ENCODE peak calls at places on chromosomes 4 and X, in ten cellular contexts. W, F, N, A, H, L, I, K, Q and B are unnamed samples.

GRCh38 chr4:88211473-88212252 is 53.2 kb upstream of the ABCG2 start:
- DNase-seq in W (peak), F (peak), N (peak), A (peak), H (peak), L (peak), I (peak), K (peak), Q (peak), B (no peak)

GRCh38 chr4:67051000-67051789 is 494.1 kb downstream of the CENPC start:
- DNase-seq in W (peak), F (no peak), N (no peak), A (no peak), H (no peak), L (no peak), I (no peak), K (no peak), Q (peak), B (no peak)

GRCh38 chr4:5712931-5713330 is 1.9 kb downstream of the EVC start:
- DNase-seq in W (no peak), F (no peak), N (no peak), A (peak), H (no peak), L (no peak), I (no peak), K (no peak), Q (no peak), B (no peak)

GRCh38 chrX:2417205-2417604 is 83.6 kb downstream of the DHRSX start:
- DNase-seq in W (no peak), F (no peak), N (no peak), A (no peak), H (no peak), L (no peak), I (no peak), K (no peak), Q (no peak), B (no peak)

GRCh38 chrX:151680805-151681204 is 14.5 kb upstream of the PRRG3 start:
- DNase-seq in W (peak), F (peak), N (peak), A (peak), H (peak), L (peak), I (peak), K (peak), Q (peak), B (peak)

GRCh38 chr4:40301592-40301991 is 33.5 kb upstream of the CHRNA9 start:
- DNase-seq in W (no peak), F (no peak), N (no peak), A (no peak), H (no peak), L (no peak), I (no peak), K (no peak), Q (no peak), B (no peak)

GRCh38 chrX:10660171-10660570 is 39.8 kb upstream of the MID1 start:
- DNase-seq in W (no peak), F (no peak), N (no peak), A (no peak), H (peak), L (no peak), I (no peak), K (no peak), Q (peak), B (no peak)

GRCh38 chr4:43089730-43090129 is 197.2 kb downstream of the GRXCR1 start:
- DNase-seq in W (peak), F (no peak), N (no peak), A (peak), H (no peak), L (peak), I (no peak), K (no peak), Q (no peak), B (no peak)

GRCh38 chrX:68490644-68491043 is 8.2 kb upstream of the YIPF6 start:
- DNase-seq in W (peak), F (peak), N (peak), A (peak), H (peak), L (peak), I (peak), K (no peak), Q (peak), B (no peak)

GRCh38 chr4:78379991-78380739 is 171.4 kb upstream of the ANXA3 start:
- DNase-seq in W (peak), F (no peak), N (no peak), A (peak), H (no peak), L (peak), I (peak), K (peak), Q (no peak), B (no peak)

GRCh38 chrX:86171366-86171765 is 23.1 kb downstream of the DACH2 start:
- DNase-seq in W (peak), F (peak), N (no peak), A (peak), H (peak), L (peak), I (peak), K (no peak), Q (peak), B (no peak)

DNA sequence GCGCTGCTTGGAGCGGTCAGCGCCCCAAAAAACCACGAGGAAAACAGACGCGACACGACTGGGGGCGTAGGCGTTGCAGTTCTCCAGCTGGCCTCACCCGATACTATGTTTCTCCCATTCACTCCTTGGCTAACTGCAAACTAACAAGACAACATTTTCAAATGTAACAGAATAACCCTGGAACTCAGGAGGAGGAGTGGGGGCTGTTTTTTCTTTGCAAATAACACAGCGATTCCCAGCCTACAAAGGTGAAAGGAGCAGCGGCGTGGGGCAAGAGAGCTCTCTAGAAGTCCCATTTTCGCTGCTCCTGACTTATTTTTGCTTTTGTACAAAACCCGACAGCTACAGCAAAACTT is 1.7 kb downstream of the SOX3 start:
- DNase-seq in W (no peak), F (no peak), N (no peak), A (no peak), H (peak), L (no peak), I (no peak), K (no peak), Q (no peak), B (no peak)
- TF ChIP-seq EZH2 in W (peak), F (no peak), N (no peak), A (peak), H (no peak), L (peak), I (no peak), K (no peak), Q (peak), B (peak)

GRCh38 chr4:17780461-17781071 is 855 bp downstream of the FAM184B start:
- DNase-seq in W (no peak), F (no peak), N (no peak), A (peak), H (peak), L (no peak), I (no peak), K (no peak), Q (no peak), B (no peak)

GRCh38 chr4:17778431-17778830 is 3.0 kb downstream of the FAM184B start:
- DNase-seq in W (no peak), F (no peak), N (no peak), A (no peak), H (no peak), L (no peak), I (no peak), K (no peak), Q (no peak), B (no peak)

GRCh38 chr4:17785858-17786257 is 4.4 kb upstream of the FAM184B start:
- DNase-seq in W (no peak), F (no peak), N (no peak), A (no peak), H (no peak), L (no peak), I (no peak), K (no peak), Q (no peak), B (no peak)

GRCh38 chr4:17781072-17781830 is at the start of gene FAM184B:
- DNase-seq in W (no peak), F (no peak), N (no peak), A (peak), H (peak), L (no peak), I (peak), K (no peak), Q (peak), B (no peak)

GRCh38 chr4:17781831-17782287 is 438 bp upstream of the FAM184B start:
- DNase-seq in W (no peak), F (no peak), N (no peak), A (peak), H (peak), L (no peak), I (no peak), K (no peak), Q (peak), B (no peak)
- TF ChIP-seq EZH2 in W (no peak), F (no peak), N (no peak), A (no peak), H (peak), L (peak), I (peak), K (no peak), Q (peak), B (peak)

DNA sequence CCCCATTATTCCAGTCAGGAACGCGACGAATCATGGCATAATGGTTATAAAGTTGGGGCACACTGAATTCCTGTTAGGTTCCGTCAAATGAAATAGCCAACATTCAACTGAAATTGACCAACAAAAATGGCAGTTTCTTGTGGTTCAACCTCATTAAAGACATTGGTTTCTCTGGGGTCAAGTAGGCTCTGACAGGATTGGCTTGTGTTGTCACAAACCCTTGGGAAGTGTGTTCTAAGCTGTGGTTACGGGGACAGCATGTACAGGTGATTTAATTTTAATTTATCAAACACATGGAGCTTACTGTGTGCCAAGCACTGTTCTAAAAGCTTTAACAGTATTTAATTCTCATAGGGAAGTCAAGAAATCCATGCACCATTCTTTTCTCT is 751 bp downstream of the XK start:
- DNase-seq in W (no peak), F (no peak), N (no peak), A (no peak), H (no peak), L (no peak), I (no peak), K (no peak), Q (no peak), B (no peak)
- TF ChIP-seq EZH2 in W (no peak), F (no peak), N (no peak), A (no peak), H (no peak), L (no peak), I (no peak), K (no peak), Q (no peak), B (no peak)

DNA sequence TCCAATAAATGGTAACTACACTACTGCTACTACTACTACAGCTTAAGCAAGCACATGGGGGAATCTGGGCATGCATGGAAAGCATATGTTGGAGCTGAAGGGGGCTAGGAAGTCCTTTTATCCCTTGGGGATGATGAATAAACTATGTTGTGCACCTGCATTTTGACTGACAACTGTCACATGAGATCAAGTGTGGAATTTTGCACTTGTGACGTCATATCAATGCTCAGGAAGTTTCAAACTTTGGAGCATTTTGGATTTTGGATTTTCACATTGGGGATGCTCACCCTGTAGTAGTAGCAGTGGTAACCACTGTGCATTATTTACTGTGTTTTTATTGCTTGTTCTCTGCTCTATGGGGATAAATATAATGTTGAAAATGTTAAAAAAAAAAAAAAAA is 100.5 kb upstream of the SMAD1 start:
- DNase-seq in W (no peak), F (no peak), N (no peak), A (no peak), H (no peak), L (no peak), I (no peak), K (no peak), Q (no peak), B (no peak)
- TF ChIP-seq EZH2 in W (no peak), F (no peak), N (no peak), A (no peak), H (no peak), L (no peak), I (no peak), K (no peak), Q (no peak), B (no peak)

DNA sequence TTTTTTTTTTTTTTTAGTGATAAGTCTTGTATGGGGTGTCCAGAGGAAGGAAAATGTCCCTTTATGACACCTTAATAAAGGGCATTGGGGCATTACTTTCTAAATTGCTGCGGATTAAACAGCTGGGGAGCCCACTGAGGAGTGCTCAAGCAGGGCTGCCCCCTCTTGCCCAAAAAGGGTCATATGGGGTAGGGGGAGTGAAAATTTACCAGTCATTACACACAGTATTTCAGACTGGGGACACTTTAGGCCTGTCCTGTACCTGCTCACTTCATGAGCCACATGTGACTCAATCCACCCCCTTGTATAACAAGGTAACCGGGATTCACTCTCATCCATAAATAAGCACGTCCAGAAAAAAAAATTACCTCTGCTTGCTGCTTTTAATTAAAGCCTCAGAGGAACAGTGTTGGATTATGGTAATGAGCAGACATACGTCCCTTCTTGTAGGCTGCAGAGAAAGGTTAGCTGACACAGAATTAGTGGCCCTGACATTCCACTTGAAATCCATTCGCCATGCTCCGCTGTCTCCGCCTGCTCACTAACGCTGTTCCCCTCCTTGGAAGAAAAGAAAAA is 1.8 kb downstream of the PRDM8 start:
- DNase-seq in W (no peak), F (no peak), N (no peak), A (no peak), H (no peak), L (no peak), I (no peak), K (no peak), Q (no peak), B (no peak)
- TF ChIP-seq EZH2 in W (no peak), F (no peak), N (no peak), A (no peak), H (no peak), L (no peak), I (no peak), K (no peak), Q (peak), B (no peak)